ENCODE peak calls at places on chromosomes 7 and 10, in seven cellular contexts. I is cardiac muscle cell, W is lower lobe of right lung, T is kidney, A is brain microvascular endothelial cell, N is heart left ventricle, M is nephron progenitor cell. C is an unnamed sample.

GRCh38 chr10:3579845-3580244 is 205.2 kb downstream of the KLF6 start:
- DNase-seq in W (no peak), T (no peak), I (no peak), M (no peak), N (no peak), A (no peak), C (no peak)

GRCh38 chr7:11079907-11080306 is 106.2 kb downstream of the PHF14 start:
- DNase-seq in W (no peak), M (no peak), I (no peak), T (no peak), N (no peak), A (no peak), C (no peak)

GRCh38 chr10:37965006-37965405 is 11.4 kb downstream of the ZNF25 start:
- DNase-seq in I (no peak), N (no peak), W (no peak), T (no peak), A (no peak), M (no peak), C (no peak)

GRCh38 chr10:93039721-93040120 is 20.9 kb upstream of the CYP26C1 start:
- DNase-seq in N (no peak), T (no peak), A (peak; percentile 40), M (no peak), I (peak; percentile 56), W (no peak), C (no peak)

GRCh38 chr10:116704926-116705325 is 37.4 kb downstream of the HSPA12A start:
- DNase-seq in M (no peak), W (no peak), I (no peak), N (no peak), T (no peak), A (no peak), C (no peak)

GRCh38 chr10:676178-676577 is 13.3 kb downstream of the DIP2C start:
- DNase-seq in M (no peak), N (no peak), I (no peak), T (no peak), A (no peak), W (no peak), C (no peak)

GRCh38 chr7:92681633-92682032 is 91.4 kb upstream of the FAM133B start:
- DNase-seq in N (no peak), I (no peak), M (no peak), T (no peak), A (no peak), W (no peak), C (no peak)

GRCh38 chr10:123611243-123611642 is 54.9 kb upstream of the GPR26 start:
- DNase-seq in A (no peak), N (no peak), T (no peak), M (no peak), I (no peak), W (no peak), C (no peak)

GRCh38 chr10:17200885-17201164 is 647 bp downstream of the TRDMT1 start:
- DNase-seq in M (no peak), W (no peak), I (peak; percentile 42), T (no peak), N (peak; percentile 38), A (peak; percentile 37), C (no peak)

GRCh38 chr7:47367369-47367768 is 214.5 kb downstream of the TNS3 start:
- DNase-seq in T (no peak), M (no peak), A (no peak), W (no peak), N (no peak), I (no peak), C (no peak)
- TF ChIP-seq CTCF in T (no peak), M (no peak), A (no peak), W (no peak), N (no peak), I (no peak), C (no peak)

DNA sequence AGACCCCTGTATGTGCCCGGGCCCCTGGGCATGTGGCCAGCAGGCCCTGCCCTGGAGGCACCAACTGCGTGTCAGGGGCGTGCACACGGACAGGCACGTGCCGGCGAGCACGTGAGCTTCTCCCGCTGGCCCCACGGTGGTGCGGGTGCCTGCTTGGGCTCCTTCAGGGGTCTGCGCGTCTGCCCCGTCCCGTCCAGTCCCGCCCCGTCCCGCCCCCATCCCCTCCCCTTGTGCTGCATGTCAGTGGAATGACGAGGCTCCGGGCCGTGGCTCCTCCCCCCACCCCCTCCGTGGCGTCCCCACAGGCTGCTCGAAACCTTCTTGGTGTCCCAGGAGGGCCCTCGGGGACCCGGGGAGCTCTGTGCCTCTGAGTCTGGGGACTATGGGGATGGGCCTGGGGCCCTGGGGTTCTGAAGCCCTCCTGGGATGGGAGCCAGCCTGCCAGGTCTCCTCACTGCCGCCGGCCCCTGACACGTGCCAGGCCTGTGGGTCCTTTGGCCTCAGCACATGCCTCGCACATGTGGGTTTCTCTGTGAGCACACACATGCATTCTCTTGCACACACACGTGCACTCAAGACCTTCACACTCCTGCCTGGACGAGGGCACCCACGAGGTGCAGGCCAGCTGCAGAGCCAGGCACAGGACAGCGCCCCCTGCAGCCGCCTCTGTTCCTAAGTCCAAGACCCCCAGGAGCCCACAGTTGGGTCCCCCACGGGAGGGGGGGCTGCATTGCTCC is 27.5 kb upstream of the AMZ1 start:
- DNase-seq in M (no peak), A (no peak), I (no peak), T (peak; percentile 71), W (no peak), N (no peak), C (peak; percentile 89)
- TF ChIP-seq CTCF in M (peak; percentile 14), A (peak; percentile 62), I (peak; percentile 45), T (no peak), W (no peak), N (no peak), C (peak; percentile 70)

GRCh38 chr7:87316846-87317545 is 28.5 kb upstream of the CROT start:
- DNase-seq in T (no peak), N (no peak), W (no peak), A (peak; percentile 43), I (no peak), M (no peak), C (no peak)

GRCh38 chr7:87317691-87318245 is 27.7 kb upstream of the CROT start:
- DNase-seq in W (no peak), I (no peak), A (no peak), N (no peak), M (no peak), T (no peak), C (no peak)

GRCh38 chr7:87316097-87316700 is 29.3 kb upstream of the CROT start:
- DNase-seq in I (no peak), N (no peak), M (no peak), W (no peak), T (no peak), A (no peak), C (no peak)

GRCh38 chr7:87318741-87319140 is 26.7 kb upstream of the CROT start:
- DNase-seq in T (no peak), I (peak; percentile 38), A (no peak), M (no peak), N (no peak), W (no peak), C (no peak)
- TF ChIP-seq CTCF in T (no peak), I (no peak), A (no peak), M (no peak), N (no peak), W (no peak), C (no peak)

DNA sequence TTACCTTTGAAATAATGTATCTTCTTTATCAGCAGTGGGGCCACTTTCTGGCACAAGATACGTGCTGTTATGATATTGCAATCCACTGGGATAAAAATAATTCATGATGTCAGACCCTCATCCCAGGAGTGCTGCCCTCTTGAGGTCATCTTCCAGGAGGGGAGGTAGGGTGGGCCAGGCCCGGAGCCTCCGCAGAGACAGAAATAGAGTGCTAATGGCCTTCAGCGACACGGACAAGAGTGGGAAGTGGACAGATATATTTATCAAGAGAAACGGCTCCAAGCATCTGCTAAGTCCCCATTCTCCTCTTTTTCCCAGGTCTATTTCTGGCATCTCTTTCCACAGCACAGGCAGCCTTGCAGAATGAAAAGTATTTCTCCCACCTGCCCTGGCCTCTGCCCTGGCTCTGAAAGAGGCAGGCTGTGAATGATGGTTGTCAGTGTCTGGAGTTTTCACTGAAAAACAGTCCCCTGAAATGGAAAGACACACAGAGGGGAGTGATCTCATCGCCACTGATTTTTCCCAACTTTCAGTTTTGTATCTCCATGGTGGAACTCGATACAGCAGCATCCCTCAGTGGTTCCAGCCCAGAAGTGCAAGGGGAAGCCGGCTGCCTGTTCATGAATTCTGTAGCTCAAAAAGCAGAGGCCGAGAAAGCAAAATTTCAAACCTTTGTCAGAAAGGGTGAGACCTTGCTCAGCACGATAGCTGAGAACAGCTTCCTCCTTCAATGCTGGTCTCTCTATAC is 251.7 kb upstream of the MYO3A start:
- DNase-seq in T (no peak), N (peak; percentile 25), W (no peak), M (no peak), I (peak; percentile 66), A (peak; percentile 4), C (no peak)
- TF ChIP-seq CTCF in T (peak; percentile 62), N (peak; percentile 42), W (peak; percentile 18), M (peak; percentile 12), I (peak; percentile 98), A (peak; percentile 52), C (no peak)

DNA sequence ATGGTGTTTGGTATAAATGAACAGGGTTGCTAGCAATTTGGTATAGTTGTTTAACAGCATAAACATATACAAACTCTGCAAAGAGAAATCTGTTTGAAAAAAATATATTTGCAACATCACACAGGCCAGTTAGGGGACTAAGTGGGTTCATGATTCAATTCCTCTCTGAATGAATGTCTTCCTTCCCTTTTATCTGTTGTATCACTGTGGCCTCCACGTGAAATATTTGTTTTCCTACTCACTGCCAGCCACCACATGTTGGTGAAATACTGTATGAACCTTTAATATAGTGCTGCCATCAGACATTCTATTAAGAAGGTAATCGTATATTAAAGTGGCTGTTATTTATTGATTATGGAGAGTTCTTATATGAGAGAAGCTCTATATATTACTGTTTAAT is 157.0 kb downstream of the ARID5B start:
- DNase-seq in I (no peak), M (no peak), A (no peak), N (no peak), T (no peak), W (no peak), C (no peak)
- TF ChIP-seq CTCF in I (no peak), M (no peak), A (no peak), N (no peak), T (no peak), W (no peak), C (no peak)

DNA sequence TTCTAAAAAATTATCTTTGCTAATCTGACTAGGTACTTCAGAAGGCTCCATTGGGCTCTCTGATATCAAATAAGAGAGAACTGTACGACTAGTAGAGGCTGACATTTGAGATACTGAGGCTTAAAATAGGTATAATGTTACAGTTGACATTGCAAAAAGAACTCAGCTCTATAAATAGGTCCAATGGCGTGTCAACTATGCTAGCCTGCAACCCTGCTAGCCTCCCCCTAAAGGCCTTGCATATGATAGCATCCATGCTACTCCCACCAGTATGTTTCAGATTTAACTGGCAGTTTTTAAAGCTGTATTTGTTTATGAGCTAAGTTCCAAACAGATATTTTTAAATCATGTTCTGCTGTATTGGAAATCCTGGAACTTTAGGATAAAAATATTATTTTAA is at the start of gene PPP1R3A:
- DNase-seq in W (no peak), A (peak; percentile 41), N (no peak), M (no peak), T (no peak), I (peak; percentile 77), C (no peak)
- TF ChIP-seq CTCF in W (no peak), A (peak; percentile 45), N (no peak), M (no peak), T (no peak), I (no peak), C (peak; percentile 53)

DNA sequence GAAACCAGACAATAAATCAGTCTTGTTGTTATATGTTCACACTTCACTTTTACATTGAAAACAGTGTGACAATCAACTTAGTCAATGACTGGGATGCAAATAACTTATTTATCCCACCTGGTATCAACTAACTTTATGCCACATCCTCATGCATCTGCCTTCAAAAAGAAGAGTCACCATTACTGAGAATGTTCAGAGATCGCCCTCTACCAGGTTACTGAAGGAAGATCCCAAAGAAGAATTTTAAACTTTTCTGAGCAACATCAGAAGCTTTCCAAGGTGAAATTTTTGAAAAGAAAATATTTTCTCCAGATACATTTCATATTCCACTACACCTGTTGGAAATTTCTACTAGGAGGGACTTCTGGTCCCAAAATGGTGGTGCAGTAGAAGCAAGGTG is 359.5 kb downstream of the PTPRN2 start:
- DNase-seq in I (no peak), N (no peak), T (no peak), M (no peak), W (no peak), A (no peak), C (no peak)
- TF ChIP-seq CTCF in I (no peak), N (no peak), T (no peak), M (no peak), W (no peak), A (no peak), C (no peak)

C was measured in chondrocyte.